ENCODE peak calls at places on chromosomes 3 and 15, in six cellular contexts. D is K562, B is HepG2, W is H1, J is GM12891, T is GM12878. C is an unnamed sample.

GRCh38 chr3:80232760-80233159 is 465.0 kb upstream of the ROBO1 start:
- DNase-seq in D (no peak), B (peak), W (peak), J (no peak), T (no peak), C (no peak)

GRCh38 chr3:120145498-120146285 is 51.4 kb upstream of the GSK3B start:
- DNase-seq in D (no peak), B (no peak), W (no peak), J (peak), T (no peak), C (no peak)

GRCh38 chr15:45871121-45871855 is 236.5 kb downstream of the SQOR start:
- DNase-seq in D (no peak), B (no peak), W (no peak), J (no peak), T (no peak), C (no peak)

GRCh38 chr15:89051875-89052274 is 36.4 kb upstream of the ABHD2 start:
- DNase-seq in D (no peak), B (peak), W (no peak), J (no peak), T (no peak), C (no peak)

GRCh38 chr3:157416347-157417087 is 20.1 kb upstream of the PTX3 start:
- DNase-seq in D (no peak), B (no peak), W (no peak), J (no peak), T (no peak), C (no peak)

GRCh38 chr15:78732634-78733033 is 78.6 kb downstream of the ADAMTS7 start:
- DNase-seq in D (no peak), B (no peak), W (no peak), J (no peak), T (no peak), C (no peak)

GRCh38 chr3:156792945-156793344 is 33.2 kb upstream of the LEKR1 start:
- DNase-seq in D (no peak), B (no peak), W (no peak), J (no peak), T (no peak), C (no peak)

GRCh38 chr3:127061641-127062040 is 78.7 kb downstream of the PLXNA1 start:
- DNase-seq in D (no peak), B (no peak), W (no peak), J (no peak), T (no peak), C (no peak)

GRCh38 chr15:98906712-98907083 is 100.9 kb downstream of the PGPEP1L start:
- DNase-seq in D (no peak), B (no peak), W (no peak), J (no peak), T (no peak), C (no peak)

GRCh38 chr3:63998852-63999754 is 24.2 kb downstream of the PSMD6 start:
- DNase-seq in D (no peak), B (no peak), W (no peak), J (no peak), T (no peak), C (no peak)

GRCh38 chr3:113148814-113149213 is 62.5 kb upstream of the BOC start:
- DNase-seq in D (no peak), B (no peak), W (no peak), J (no peak), T (no peak), C (no peak)

GRCh38 chr15:85854345-85855097 is 59.8 kb upstream of the KLHL25 start:
- DNase-seq in D (peak), B (peak), W (no peak), J (peak), T (no peak), C (peak)

GRCh38 chr15:26050979-26051378 is 187.9 kb upstream of the ATP10A start:
- DNase-seq in D (no peak), B (no peak), W (no peak), J (no peak), T (no peak), C (no peak)

GRCh38 chr15:29937956-29938355 is 115.7 kb upstream of the TJP1 start:
- DNase-seq in D (no peak), B (no peak), W (no peak), J (no peak), T (no peak), C (no peak)

GRCh38 chr3:73791356-73791755 is 166.6 kb upstream of the PDZRN3 start:
- DNase-seq in D (no peak), B (no peak), W (no peak), J (no peak), T (no peak), C (no peak)

GRCh38 chr3:169149349-169149890 is 514.1 kb downstream of the MECOM start:
- DNase-seq in D (peak), B (peak), W (peak), J (peak), T (peak), C (peak)

GRCh38 chr3:100352296-100353178 is 18.0 kb downstream of the NIT2 start:
- DNase-seq in D (no peak), B (no peak), W (no peak), J (no peak), T (no peak), C (no peak)

GRCh38 chr15:64521201-64521600 is 60.8 kb downstream of the ZNF609 start:
- DNase-seq in D (no peak), B (no peak), W (no peak), J (no peak), T (no peak), C (no peak)

GRCh38 chr3:189927975-189928895 is 192.5 kb downstream of the P3H2 start:
- DNase-seq in D (no peak), B (no peak), W (no peak), J (no peak), T (no peak), C (no peak)

GRCh38 chr3:196322-197153 is at the start of gene CHL1:
- DNase-seq in D (no peak), B (no peak), W (no peak), J (peak), T (no peak), C (peak)
- TF ChIP-seq POLR2AphosphoS5 in D (no peak), B (no peak), W (no peak), J (no peak), T (no peak), C (no peak)

DNA sequence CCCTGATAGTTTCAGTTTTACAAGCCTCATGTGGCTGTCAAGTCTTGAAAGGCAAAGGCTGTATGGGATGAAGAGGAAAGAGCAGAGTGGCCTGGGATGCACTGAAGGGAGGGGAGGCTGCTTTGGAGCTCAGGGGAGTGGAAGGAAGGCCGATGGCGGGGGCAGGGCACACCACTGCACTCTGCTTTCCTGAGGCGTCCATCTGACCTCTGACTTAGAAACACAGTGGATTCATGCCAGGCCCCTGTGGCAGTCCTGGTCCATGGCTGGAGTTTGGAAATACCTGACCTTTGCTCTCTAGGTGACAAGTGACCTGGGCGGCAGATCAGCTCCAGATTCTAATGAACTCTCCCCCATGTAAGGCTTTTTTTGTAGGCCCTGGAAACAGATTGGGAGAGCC is 19.0 kb downstream of the FAH start:
- DNase-seq in D (no peak), B (peak), W (no peak), J (no peak), T (no peak), C (no peak)
- TF ChIP-seq TAF1 in D (no peak), B (no peak), W (no peak), J (no peak), T (no peak), C (no peak)

GRCh38 chr15:52018244-52018643 is 775 bp upstream of the MAPK6 start:
- DNase-seq in D (no peak), B (no peak), W (no peak), J (no peak), T (no peak), C (no peak)

GRCh38 chr15:52020253-52021085 is 1.4 kb downstream of the MAPK6 start:
- DNase-seq in D (no peak), B (no peak), W (no peak), J (no peak), T (no peak), C (no peak)

GRCh38 chr15:52018693-52019393 is at the start of gene MAPK6:
- DNase-seq in D (peak), B (peak), W (peak), J (peak), T (peak), C (peak)

GRCh38 chr15:52021128-52021671 is 2.2 kb downstream of the MAPK6 start:
- DNase-seq in D (peak), B (peak), W (no peak), J (no peak), T (no peak), C (no peak)

DNA sequence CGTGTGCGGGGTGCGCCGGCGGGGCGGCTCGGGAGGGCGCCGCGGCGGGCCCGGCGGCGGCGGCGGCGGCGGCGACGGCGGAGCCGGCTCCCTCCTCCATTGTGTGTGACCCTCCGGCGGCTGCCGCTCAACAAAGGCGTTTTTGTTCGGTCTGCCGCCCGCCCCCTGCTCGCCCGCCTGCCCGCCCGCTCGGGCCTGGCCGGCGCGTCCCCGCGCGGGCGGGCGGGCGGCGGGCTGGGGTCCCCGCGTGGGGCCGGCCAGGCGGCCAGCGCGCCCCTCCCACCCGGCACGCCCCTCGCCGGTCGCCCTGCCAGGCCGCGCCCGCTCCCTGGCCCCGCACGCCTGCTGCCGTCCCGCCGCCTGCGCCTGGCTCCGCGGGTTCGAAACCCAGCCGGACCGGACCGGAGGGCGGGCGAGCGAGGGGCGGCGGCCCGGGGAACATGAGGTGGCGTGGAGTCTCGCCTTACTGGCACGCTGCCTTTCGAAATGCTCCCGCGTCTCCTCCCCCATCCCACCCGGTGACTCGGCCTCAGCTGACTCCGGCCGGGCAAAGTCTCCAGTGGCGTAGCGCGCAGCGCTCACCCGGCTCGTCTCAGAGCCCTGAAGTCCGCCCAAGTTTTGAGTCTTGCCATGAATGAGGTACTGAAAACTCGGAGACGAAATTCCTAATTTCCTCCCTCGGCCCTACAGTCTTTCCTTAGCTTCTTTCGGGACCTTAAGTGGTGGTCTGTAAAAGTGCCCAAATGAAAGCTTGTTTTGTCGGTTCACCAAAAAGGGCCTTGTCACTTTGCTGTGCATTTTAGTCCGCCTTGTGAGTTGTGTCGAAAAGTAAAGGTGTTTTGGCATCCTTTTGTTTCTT is 604 bp downstream of the MAPK6 start:
- DNase-seq in D (peak), B (peak), W (no peak), J (peak), T (no peak), C (peak)
- TF ChIP-seq POLR2A in D (peak), B (peak), W (peak), J (peak), T (no peak), C (peak)

GRCh38 chr15:63044077-63044644 is 1.6 kb downstream of the TPM1 start:
- DNase-seq in D (no peak), B (no peak), W (no peak), J (no peak), T (no peak), C (no peak)
- TF ChIP-seq POLR2AphosphoS5 in D (no peak), B (no peak), W (peak), J (no peak), T (no peak), C (no peak)

GRCh38 chr3:12660196-12660595 is 3.7 kb downstream of the RAF1 start:
- DNase-seq in D (no peak), B (no peak), W (no peak), J (no peak), T (no peak), C (no peak)

GRCh38 chr3:12663311-12663935 is 494 bp downstream of the RAF1 start:
- DNase-seq in D (peak), B (no peak), W (no peak), J (no peak), T (no peak), C (no peak)

GRCh38 chr3:12662593-12663310 is 1.2 kb downstream of the RAF1 start:
- DNase-seq in D (peak), B (no peak), W (no peak), J (no peak), T (no peak), C (no peak)

GRCh38 chr3:12661926-12662592 is 1.9 kb downstream of the RAF1 start:
- DNase-seq in D (no peak), B (no peak), W (no peak), J (no peak), T (no peak), C (no peak)

GRCh38 chr3:12663936-12664908 is at the start of gene RAF1:
- DNase-seq in D (peak), B (peak), W (peak), J (peak), T (peak), C (peak)
- TF ChIP-seq TAF1 in D (peak), B (peak), W (peak), J (peak), T (peak), C (peak)

DNA sequence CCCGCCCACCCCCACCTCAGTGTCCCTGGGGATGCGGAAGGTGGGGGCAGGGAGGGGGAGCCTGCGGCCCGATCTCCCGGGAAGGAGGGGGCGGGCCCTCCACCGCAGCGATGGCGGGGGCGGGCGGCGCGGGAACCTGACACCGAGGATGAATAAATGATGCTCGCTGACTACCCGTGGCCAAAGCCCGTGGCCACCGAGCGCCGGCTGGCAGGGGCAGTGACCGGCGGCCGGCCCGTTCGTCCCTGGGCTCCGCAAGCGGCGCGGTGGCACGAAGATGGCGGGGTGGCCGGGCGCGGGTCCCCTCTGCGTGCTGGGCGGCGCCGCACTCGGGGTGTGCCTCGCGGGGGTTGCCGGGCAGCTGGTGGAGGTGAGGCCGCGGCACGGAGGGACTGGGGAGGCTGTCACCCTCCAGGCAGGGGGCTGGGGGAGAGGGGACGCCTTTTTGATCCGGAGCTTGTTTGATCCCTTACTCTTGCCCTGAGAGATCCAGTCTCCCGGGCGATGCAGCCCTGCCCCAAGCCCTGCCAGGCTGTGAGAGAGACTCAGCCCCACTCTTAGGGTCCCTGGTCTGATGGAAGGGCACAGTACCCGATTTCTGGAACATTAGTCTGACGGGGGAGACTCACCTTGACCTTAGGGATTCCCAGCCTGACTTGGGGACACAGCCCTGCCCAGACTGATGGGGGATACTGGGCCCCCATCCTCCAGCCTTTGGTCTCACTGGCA is at the start of gene TMIE:
- DNase-seq in D (peak), B (no peak), W (no peak), J (no peak), T (no peak), C (no peak)
- TF ChIP-seq POLR2A in D (no peak), B (no peak), W (no peak), J (no peak), T (no peak), C (no peak)